ENCODE peak calls at places on chromosomes 6 and 20, in ten cellular contexts. One of them, this sample, is unnamed.

GRCh38 chr6:82371799-82372508 is 8.3 kb downstream of the TPBG start:
- DNase-seq in A172: no peak
- DNase-seq in kidney: no peak
- DNase-seq in ACHN: no peak
- DNase-seq in activated naive CD4-positive, alpha-beta T cell treated with Interleukin-2 at 50 U/mL for 16 hours: no peak
- DNase-seq in EL: peak; percentile 39
- DNase-seq in IMR-90: peak; percentile 72
- DNase-seq in COR-L47: no peak
- DNase-seq in amniotic stem cell: no peak
- DNase-seq in cardiac fibroblast: peak; percentile 69
- DNase-seq in this sample: no peak

GRCh38 chr6:37059344-37060194 is 54.1 kb downstream of the FGD2 start:
- DNase-seq in kidney: peak; percentile 82
- DNase-seq in cardiac fibroblast: peak; percentile 97
- DNase-seq in IMR-90: peak; percentile 97
- DNase-seq in ACHN: peak; percentile 94
- DNase-seq in amniotic stem cell: peak; percentile 90
- DNase-seq in COR-L47: peak; percentile 76
- DNase-seq in A172: peak; percentile 97
- DNase-seq in EL: peak; percentile 97
- DNase-seq in activated naive CD4-positive, alpha-beta T cell treated with Interleukin-2 at 50 U/mL for 16 hours: no peak
- DNase-seq in this sample: no peak

GRCh38 chr20:39117486-39117885 is 155.3 kb downstream of the DHX35 start:
- DNase-seq in A172: peak; percentile 97
- DNase-seq in amniotic stem cell: no peak
- DNase-seq in ACHN: peak; percentile 94
- DNase-seq in COR-L47: no peak
- DNase-seq in EL: peak; percentile 86
- DNase-seq in cardiac fibroblast: peak; percentile 64
- DNase-seq in kidney: no peak
- DNase-seq in activated naive CD4-positive, alpha-beta T cell treated with Interleukin-2 at 50 U/mL for 16 hours: no peak
- DNase-seq in IMR-90: peak; percentile 43
- DNase-seq in this sample: no peak

GRCh38 chr20:49279677-49280462 is 2.0 kb upstream of the ZNFX1 start:
- DNase-seq in IMR-90: no peak
- DNase-seq in COR-L47: no peak
- DNase-seq in ACHN: no peak
- DNase-seq in amniotic stem cell: no peak
- DNase-seq in kidney: no peak
- DNase-seq in A172: no peak
- DNase-seq in cardiac fibroblast: peak; percentile 37
- DNase-seq in EL: no peak
- DNase-seq in activated naive CD4-positive, alpha-beta T cell treated with Interleukin-2 at 50 U/mL for 16 hours: no peak
- DNase-seq in this sample: no peak

GRCh38 chr6:45677381-45677992 is 299.8 kb upstream of the SUPT3H start:
- DNase-seq in IMR-90: peak; percentile 66
- DNase-seq in EL: no peak
- DNase-seq in A172: no peak
- DNase-seq in COR-L47: no peak
- DNase-seq in amniotic stem cell: no peak
- DNase-seq in cardiac fibroblast: peak; percentile 48
- DNase-seq in kidney: peak; percentile 77
- DNase-seq in activated naive CD4-positive, alpha-beta T cell treated with Interleukin-2 at 50 U/mL for 16 hours: peak; percentile 42
- DNase-seq in ACHN: peak; percentile 56
- DNase-seq in this sample: no peak

GRCh38 chr20:58719971-58720371 is 27.4 kb downstream of the NPEPL1 start:
- DNase-seq in COR-L47: no peak
- DNase-seq in activated naive CD4-positive, alpha-beta T cell treated with Interleukin-2 at 50 U/mL for 16 hours: no peak
- DNase-seq in EL: no peak
- DNase-seq in cardiac fibroblast: no peak
- DNase-seq in IMR-90: no peak
- DNase-seq in ACHN: no peak
- DNase-seq in amniotic stem cell: no peak
- DNase-seq in A172: no peak
- DNase-seq in kidney: no peak
- DNase-seq in this sample: no peak

GRCh38 chr6:19934996-19935591 is 97.9 kb downstream of the ID4 start:
- DNase-seq in ACHN: no peak
- DNase-seq in amniotic stem cell: no peak
- DNase-seq in EL: no peak
- DNase-seq in IMR-90: no peak
- DNase-seq in kidney: no peak
- DNase-seq in activated naive CD4-positive, alpha-beta T cell treated with Interleukin-2 at 50 U/mL for 16 hours: no peak
- DNase-seq in cardiac fibroblast: no peak
- DNase-seq in COR-L47: no peak
- DNase-seq in A172: no peak
- DNase-seq in this sample: no peak

GRCh38 chr6:126444874-126445273 is 105.0 kb downstream of the CENPW start:
- DNase-seq in A172: no peak
- DNase-seq in EL: peak; percentile 22
- DNase-seq in cardiac fibroblast: peak; percentile 37
- DNase-seq in COR-L47: no peak
- DNase-seq in ACHN: no peak
- DNase-seq in amniotic stem cell: no peak
- DNase-seq in IMR-90: peak; percentile 23
- DNase-seq in kidney: no peak
- DNase-seq in activated naive CD4-positive, alpha-beta T cell treated with Interleukin-2 at 50 U/mL for 16 hours: no peak
- DNase-seq in this sample: no peak

GRCh38 chr6:37536462-37537225 is 37.0 kb upstream of the CCDC167 start:
- DNase-seq in COR-L47: peak; percentile 20
- DNase-seq in A172: no peak
- DNase-seq in EL: no peak
- DNase-seq in cardiac fibroblast: no peak
- DNase-seq in amniotic stem cell: no peak
- DNase-seq in activated naive CD4-positive, alpha-beta T cell treated with Interleukin-2 at 50 U/mL for 16 hours: no peak
- DNase-seq in kidney: no peak
- DNase-seq in IMR-90: no peak
- DNase-seq in ACHN: no peak
- DNase-seq in this sample: no peak

GRCh38 chr20:44186674-44187053 is 324 bp downstream of the JPH2 start:
- DNase-seq in COR-L47: no peak
- DNase-seq in kidney: no peak
- DNase-seq in IMR-90: no peak
- DNase-seq in cardiac fibroblast: no peak
- DNase-seq in ACHN: peak; percentile 35
- DNase-seq in amniotic stem cell: no peak
- DNase-seq in A172: no peak
- DNase-seq in activated naive CD4-positive, alpha-beta T cell treated with Interleukin-2 at 50 U/mL for 16 hours: no peak
- DNase-seq in EL: no peak
- DNase-seq in this sample: no peak

GRCh38 chr6:47252636-47253035 is 57.1 kb downstream of the TNFRSF21 start:
- DNase-seq in activated naive CD4-positive, alpha-beta T cell treated with Interleukin-2 at 50 U/mL for 16 hours: no peak
- DNase-seq in cardiac fibroblast: no peak
- DNase-seq in kidney: no peak
- DNase-seq in ACHN: no peak
- DNase-seq in COR-L47: no peak
- DNase-seq in amniotic stem cell: no peak
- DNase-seq in A172: no peak
- DNase-seq in EL: no peak
- DNase-seq in IMR-90: no peak
- DNase-seq in this sample: no peak

GRCh38 chr6:27688014-27688586 is 215.2 kb upstream of the ZNF184 start:
- DNase-seq in cardiac fibroblast: peak; percentile 96
- DNase-seq in kidney: no peak
- DNase-seq in ACHN: peak; percentile 88
- DNase-seq in amniotic stem cell: peak; percentile 83
- DNase-seq in activated naive CD4-positive, alpha-beta T cell treated with Interleukin-2 at 50 U/mL for 16 hours: peak; percentile 86
- DNase-seq in IMR-90: peak; percentile 91
- DNase-seq in A172: peak; percentile 94
- DNase-seq in EL: peak; percentile 94
- DNase-seq in COR-L47: peak; percentile 83
- DNase-seq in this sample: peak; percentile 98

GRCh38 chr20:44039741-44040140 is 125.1 kb downstream of the TOX2 start:
- DNase-seq in A172: no peak
- DNase-seq in EL: no peak
- DNase-seq in amniotic stem cell: no peak
- DNase-seq in activated naive CD4-positive, alpha-beta T cell treated with Interleukin-2 at 50 U/mL for 16 hours: no peak
- DNase-seq in kidney: no peak
- DNase-seq in ACHN: no peak
- DNase-seq in cardiac fibroblast: no peak
- DNase-seq in IMR-90: no peak
- DNase-seq in COR-L47: no peak
- DNase-seq in this sample: no peak

GRCh38 chr20:57265649-57266250 is 691 bp downstream of the BMP7 start:
- DNase-seq in IMR-90: no peak
- DNase-seq in A172: no peak
- DNase-seq in cardiac fibroblast: no peak
- DNase-seq in EL: no peak
- DNase-seq in COR-L47: peak; percentile 38
- DNase-seq in amniotic stem cell: no peak
- DNase-seq in kidney: peak; percentile 49
- DNase-seq in ACHN: no peak
- DNase-seq in activated naive CD4-positive, alpha-beta T cell treated with Interleukin-2 at 50 U/mL for 16 hours: no peak
- DNase-seq in this sample: no peak

GRCh38 chr6:71347119-71347518 is 58.5 kb downstream of the OGFRL1 start:
- DNase-seq in IMR-90: no peak
- DNase-seq in cardiac fibroblast: no peak
- DNase-seq in EL: no peak
- DNase-seq in ACHN: no peak
- DNase-seq in kidney: no peak
- DNase-seq in COR-L47: no peak
- DNase-seq in A172: no peak
- DNase-seq in amniotic stem cell: no peak
- DNase-seq in activated naive CD4-positive, alpha-beta T cell treated with Interleukin-2 at 50 U/mL for 16 hours: no peak
- DNase-seq in this sample: no peak

GRCh38 chr20:29878777-29879442 is 1378.6 kb upstream of the DEFB115 start:
- DNase-seq in EL: no peak
- DNase-seq in ACHN: no peak
- DNase-seq in kidney: peak; percentile 79
- DNase-seq in IMR-90: no peak
- DNase-seq in cardiac fibroblast: no peak
- DNase-seq in amniotic stem cell: no peak
- DNase-seq in COR-L47: no peak
- DNase-seq in activated naive CD4-positive, alpha-beta T cell treated with Interleukin-2 at 50 U/mL for 16 hours: no peak
- DNase-seq in A172: no peak
- DNase-seq in this sample: no peak

GRCh38 chr6:63690210-63690609 is 54.6 kb downstream of the PHF3 start:
- DNase-seq in EL: no peak
- DNase-seq in COR-L47: no peak
- DNase-seq in kidney: no peak
- DNase-seq in A172: no peak
- DNase-seq in amniotic stem cell: no peak
- DNase-seq in cardiac fibroblast: no peak
- DNase-seq in ACHN: no peak
- DNase-seq in activated naive CD4-positive, alpha-beta T cell treated with Interleukin-2 at 50 U/mL for 16 hours: no peak
- DNase-seq in IMR-90: no peak
- DNase-seq in this sample: no peak

GRCh38 chr6:107511410-107512070 is 21.6 kb downstream of the SOBP start:
- DNase-seq in activated naive CD4-positive, alpha-beta T cell treated with Interleukin-2 at 50 U/mL for 16 hours: no peak
- DNase-seq in COR-L47: no peak
- DNase-seq in EL: no peak
- DNase-seq in amniotic stem cell: no peak
- DNase-seq in kidney: no peak
- DNase-seq in IMR-90: no peak
- DNase-seq in ACHN: no peak
- DNase-seq in A172: no peak
- DNase-seq in cardiac fibroblast: no peak
- DNase-seq in this sample: peak; percentile 14

GRCh38 chr6:36075656-36076055 is 48.0 kb downstream of the MAPK14 start:
- DNase-seq in COR-L47: no peak
- DNase-seq in kidney: no peak
- DNase-seq in A172: no peak
- DNase-seq in ACHN: no peak
- DNase-seq in EL: no peak
- DNase-seq in amniotic stem cell: no peak
- DNase-seq in IMR-90: no peak
- DNase-seq in cardiac fibroblast: no peak
- DNase-seq in activated naive CD4-positive, alpha-beta T cell treated with Interleukin-2 at 50 U/mL for 16 hours: no peak
- DNase-seq in this sample: no peak

GRCh38 chr6:110284877-110285276 is 73.3 kb downstream of the METTL24 start:
- DNase-seq in cardiac fibroblast: no peak
- DNase-seq in IMR-90: no peak
- DNase-seq in COR-L47: no peak
- DNase-seq in ACHN: no peak
- DNase-seq in A172: no peak
- DNase-seq in kidney: no peak
- DNase-seq in amniotic stem cell: no peak
- DNase-seq in activated naive CD4-positive, alpha-beta T cell treated with Interleukin-2 at 50 U/mL for 16 hours: no peak
- DNase-seq in EL: no peak
- DNase-seq in this sample: no peak